ENCODE peak calls at places on chromosomes 11 and 22, in six cellular contexts. Y is EH, D is GOT3, S is A549, X is adipocyte, C is T-helper 22 cell. Q is an unnamed sample.

GRCh38 chr11:97574976-97575665 is 1185.3 kb downstream of the JRKL start:
- DNase-seq in X (no peak), Y (no peak), D (no peak), S (no peak), C (no peak), Q (no peak)

GRCh38 chr11:120182357-120182756 is 28.5 kb upstream of the OAF start:
- DNase-seq in C (no peak), X (no peak), Y (no peak), D (no peak), S (no peak), Q (no peak)

GRCh38 chr22:16915711-16916110 is 90.5 kb upstream of the XKR3 start:
- DNase-seq in C (no peak), S (no peak), Y (no peak), D (no peak), X (no peak), Q (no peak)

GRCh38 chr11:85182437-85183109 is 444.6 kb downstream of the DLG2 start:
- DNase-seq in X (peak), C (no peak), S (peak), D (no peak), Y (no peak), Q (no peak)

GRCh38 chr11:86952221-86952875 is 2.8 kb downstream of the FZD4 start:
- DNase-seq in X (peak), C (no peak), D (no peak), S (no peak), Y (peak), Q (no peak)

GRCh38 chr11:96219981-96220623 is 122.9 kb downstream of the MAML2 start:
- DNase-seq in C (no peak), X (peak), D (no peak), S (no peak), Y (peak), Q (no peak)

GRCh38 chr22:17997456-17997855 is 26.9 kb downstream of the MICAL3 start:
- DNase-seq in Y (peak), C (no peak), X (no peak), S (no peak), D (no peak), Q (no peak)

GRCh38 chr22:42203609-42204008 is 66.8 kb downstream of the TCF20 start:
- DNase-seq in C (no peak), X (no peak), S (no peak), Y (no peak), D (no peak), Q (no peak)

GRCh38 chr11:78337554-78337924 is 80.1 kb downstream of the GAB2 start:
- DNase-seq in Y (no peak), C (no peak), D (no peak), X (no peak), S (no peak), Q (no peak)

GRCh38 chr11:108131993-108132392 is 10.6 kb downstream of the ACAT1 start:
- DNase-seq in Y (peak), C (no peak), X (peak), S (no peak), D (no peak), Q (no peak)

GRCh38 chr22:17359501-17359900 is 9.8 kb upstream of the CECR2 start:
- DNase-seq in D (no peak), X (no peak), C (no peak), Y (no peak), S (no peak), Q (no peak)

GRCh38 chr11:112366777-112367176 is 106.1 kb upstream of the PLET1 start:
- DNase-seq in Y (peak), S (no peak), D (no peak), X (no peak), C (no peak), Q (no peak)

GRCh38 chr22:36758792-36759271 is 17.1 kb downstream of the IFT27 start:
- DNase-seq in D (no peak), X (no peak), Y (no peak), C (no peak), S (no peak), Q (no peak)

Q was measured in T-helper 17 cell.